ENCODE peak calls at places on chromosomes 16 and 17, in four cellular contexts. N is PC-9, U is PC-3, P is suprapubic skin. X is an unnamed sample.

GRCh38 chr17:80030730-80031410 is 4.8 kb downstream of the TBC1D16 start:
- DNase-seq in N (peak; percentile 68), U (peak; percentile 90), P (no peak), X (no peak)

GRCh38 chr17:2357931-2358434 is 20.7 kb downstream of the SGSM2 start:
- DNase-seq in N (no peak), U (no peak), P (no peak), X (no peak)

GRCh38 chr16:89009343-89010209 is 32.6 kb upstream of the CBFA2T3 start:
- DNase-seq in N (no peak), U (peak; percentile 20), P (peak; percentile 59), X (no peak)

GRCh38 chr16:71883849-71884638 is at the start of gene ZNF821:
- DNase-seq in N (no peak), U (peak; percentile 70), P (no peak), X (peak; percentile 94)

GRCh38 chr16:74592847-74593246 is 14.1 kb downstream of the GLG1 start:
- DNase-seq in N (no peak), U (no peak), P (no peak), X (no peak)

GRCh38 chr16:3999479-3999868 is 116.8 kb downstream of the ADCY9 start:
- DNase-seq in N (no peak), U (no peak), P (no peak), X (no peak)

GRCh38 chr17:47607481-47607880 is 42.2 kb upstream of the KPNB1 start:
- DNase-seq in N (no peak), U (no peak), P (no peak), X (no peak)

GRCh38 chr17:38959508-38959907 is 7.7 kb downstream of the FBXO47 start:
- DNase-seq in N (no peak), U (no peak), P (no peak), X (no peak)

GRCh38 chr17:79835470-79835899 is 3.8 kb downstream of the CBX4 start:
- DNase-seq in N (no peak), U (no peak), P (no peak), X (no peak)

GRCh38 chr17:81125573-81126081 is 39.7 kb upstream of the PVALEF start:
- DNase-seq in N (no peak), U (peak; percentile 36), P (no peak), X (no peak)

GRCh38 chr16:10579965-10580918 is at the start of gene EMP2:
- DNase-seq in N (peak; percentile 56), U (peak; percentile 76), P (peak; percentile 81), X (peak; percentile 97)

GRCh38 chr16:4614571-4615388 is at the start of gene UBALD1:
- DNase-seq in N (peak; percentile 83), U (peak; percentile 88), P (peak; percentile 94), X (peak; percentile 96)

GRCh38 chr16:75305364-75306101 is 54.1 kb upstream of the BCAR1 start:
- DNase-seq in N (peak; percentile 100), U (peak; percentile 98), P (peak; percentile 89), X (peak; percentile 92)

GRCh38 chr16:81709369-81709900 is 69.7 kb upstream of the PLCG2 start:
- DNase-seq in N (no peak), U (no peak), P (no peak), X (no peak)

GRCh38 chr17:8872036-8872704 is 4.7 kb upstream of the PIK3R6 start:
- DNase-seq in N (no peak), U (no peak), P (no peak), X (no peak)

GRCh38 chr17:78789663-78790181 is 7.6 kb upstream of the CYTH1 start:
- DNase-seq in N (no peak), U (no peak), P (peak; percentile 90), X (peak; percentile 96)

GRCh38 chr16:83118365-83118764 is 491.6 kb downstream of the CDH13 start:
- DNase-seq in N (no peak), U (no peak), P (no peak), X (no peak)

GRCh38 chr17:82449883-82450356 is 632 bp downstream of the CYBC1 start:
- DNase-seq in N (no peak), U (no peak), P (no peak), X (no peak)

GRCh38 chr16:7436306-7436705 is 103.7 kb downstream of the RBFOX1 start:
- DNase-seq in N (no peak), U (no peak), P (no peak), X (peak; percentile 32)

GRCh38 chr17:37180371-37180770 is 195.4 kb upstream of the C17orf78 start:
- DNase-seq in N (no peak), U (no peak), P (no peak), X (no peak)

GRCh38 chr17:40760105-40761016 is 5.2 kb upstream of the KRT25 start:
- DNase-seq in N (no peak), U (no peak), P (no peak), X (no peak)

GRCh38 chr16:86637744-86638143 is 59.4 kb downstream of the FOXL1 start:
- DNase-seq in N (no peak), U (no peak), P (no peak), X (no peak)

GRCh38 chr17:15947976-15948752 is 3.2 kb downstream of the ADORA2B start:
- DNase-seq in N (peak; percentile 72), U (peak; percentile 60), P (no peak), X (no peak)

GRCh38 chr16:53528797-53529196 is 25.8 kb upstream of the AKTIP start:
- DNase-seq in N (no peak), U (no peak), P (no peak), X (no peak)

GRCh38 chr16:75486666-75487313 is 8.5 kb downstream of the CHST6 start:
- DNase-seq in N (no peak), U (no peak), P (no peak), X (no peak)

GRCh38 chr17:75809631-75810111 is 25.1 kb downstream of the UNK start:
- DNase-seq in N (no peak), U (no peak), P (no peak), X (no peak)

GRCh38 chr17:65739026-65739425 is 177.6 kb upstream of the AXIN2 start:
- DNase-seq in N (no peak), U (no peak), P (no peak), X (no peak)

GRCh38 chr17:65743313-65743665 is 181.8 kb upstream of the AXIN2 start:
- DNase-seq in N (no peak), U (peak; percentile 40), P (no peak), X (no peak)

GRCh38 chr17:65741690-65742089 is 180.2 kb upstream of the AXIN2 start:
- DNase-seq in N (no peak), U (no peak), P (no peak), X (no peak)

GRCh38 chr17:65745241-65745640 is 183.8 kb upstream of the AXIN2 start:
- DNase-seq in N (no peak), U (no peak), P (no peak), X (no peak)

DNA sequence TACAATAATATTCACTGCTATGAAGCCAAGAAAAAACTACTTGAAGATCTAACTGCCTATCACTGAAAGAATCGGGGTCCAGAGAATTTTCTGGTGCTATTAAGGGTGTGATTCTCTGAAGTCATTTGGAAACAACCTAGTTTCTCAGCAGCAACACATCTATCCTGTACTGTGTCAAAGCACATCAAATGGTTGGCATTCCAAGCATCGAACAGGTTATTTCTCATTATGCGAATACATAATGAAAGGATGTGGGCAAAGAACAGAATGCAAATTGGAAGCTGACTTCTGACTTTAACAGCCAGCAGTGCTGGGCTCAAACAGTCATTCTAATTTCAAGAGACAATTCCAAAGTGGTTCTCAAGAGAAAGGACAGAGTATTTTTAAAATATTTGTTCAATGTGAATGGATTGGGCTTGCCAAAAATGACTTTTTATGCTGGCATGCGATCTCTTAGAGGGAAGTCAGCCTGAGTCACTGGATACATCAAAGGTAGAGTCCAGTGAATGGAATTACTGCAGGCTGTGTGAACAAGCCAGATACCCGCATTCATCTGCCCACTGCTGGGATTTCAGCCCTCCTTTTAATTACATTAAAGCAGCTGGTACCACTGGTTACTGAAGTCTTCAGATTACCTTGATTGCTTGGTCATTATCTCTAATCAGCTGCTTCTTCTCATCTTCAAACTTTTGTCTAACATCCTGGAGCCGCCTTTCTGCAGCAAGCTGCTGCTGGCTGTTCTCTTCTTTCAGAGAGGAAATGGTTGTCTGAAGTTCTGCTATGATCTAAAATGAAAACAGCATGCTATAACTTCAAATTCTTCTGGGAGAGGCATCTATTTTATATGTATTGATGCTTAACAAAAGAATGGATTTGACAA is 181.2 kb upstream of the AXIN2 start:
- DNase-seq in N (peak; percentile 49), U (peak; percentile 95), P (no peak), X (no peak)
- H3K4me3 ChIP-seq in N (no peak overlapping the region), U (peak overlapping the region; percentile 22), P (no peak overlapping the region), X (no peak overlapping the region)

DNA sequence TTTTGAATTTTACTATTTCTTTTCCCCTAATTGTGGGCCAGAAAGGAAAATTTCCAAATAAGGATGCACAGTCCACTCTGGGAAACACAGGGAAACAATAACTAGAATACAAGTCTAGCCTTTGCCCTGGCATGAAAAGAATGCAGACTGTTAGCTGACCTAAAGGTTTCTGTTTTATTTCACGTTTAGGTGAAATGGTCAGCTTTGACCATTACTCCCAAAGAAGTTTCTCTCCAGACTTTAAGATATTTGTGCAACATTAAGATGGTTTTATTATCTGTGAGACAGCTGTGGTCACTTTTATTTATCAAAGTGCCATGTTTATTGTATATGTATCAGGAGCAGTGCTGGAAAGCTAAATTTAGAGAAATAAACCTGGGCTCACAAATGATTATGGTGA is 163.9 kb downstream of the SPECC1 start:
- DNase-seq in N (no peak), U (no peak), P (no peak), X (no peak)
- H3K4me3 ChIP-seq in N (no peak overlapping the region), U (no peak overlapping the region), P (no peak overlapping the region), X (no peak overlapping the region)

GRCh38 chr17:63476494-63476856 is 386 bp upstream of the ACE start:
- DNase-seq in N (no peak), U (peak; percentile 24), P (no peak), X (no peak)

GRCh38 chr17:63474914-63475460 is 1.9 kb upstream of the ACE start:
- DNase-seq in N (no peak), U (no peak), P (no peak), X (no peak)

GRCh38 chr17:63475491-63476412 is 1.1 kb upstream of the ACE start:
- DNase-seq in N (no peak), U (no peak), P (no peak), X (no peak)

GRCh38 chr17:63477471-63478440 is 895 bp downstream of the ACE start:
- DNase-seq in N (no peak), U (peak; percentile 7), P (no peak), X (no peak)

GRCh38 chr17:63476857-63477470 is at the start of gene ACE:
- DNase-seq in N (no peak), U (peak; percentile 54), P (no peak), X (no peak)
- H3K4me3 ChIP-seq in N (peak within 1 kb of the TSS; percentile 56), U (peak within 1 kb of the TSS; percentile 78), P (peak within 1 kb of the TSS; percentile 64), X (peak within 1 kb of the TSS; percentile 36)

GRCh38 chr16:8697965-8698364 is 23.5 kb downstream of the ABAT start:
- DNase-seq in N (no peak), U (no peak), P (no peak), X (no peak)

GRCh38 chr16:8691728-8692127 is 17.3 kb downstream of the ABAT start:
- DNase-seq in N (no peak), U (no peak), P (no peak), X (no peak)

GRCh38 chr16:8696880-8697279 is 22.5 kb downstream of the ABAT start:
- DNase-seq in N (no peak), U (no peak), P (no peak), X (no peak)

GRCh38 chr16:8689686-8690085 is 15.3 kb downstream of the ABAT start:
- DNase-seq in N (no peak), U (no peak), P (no peak), X (no peak)

DNA sequence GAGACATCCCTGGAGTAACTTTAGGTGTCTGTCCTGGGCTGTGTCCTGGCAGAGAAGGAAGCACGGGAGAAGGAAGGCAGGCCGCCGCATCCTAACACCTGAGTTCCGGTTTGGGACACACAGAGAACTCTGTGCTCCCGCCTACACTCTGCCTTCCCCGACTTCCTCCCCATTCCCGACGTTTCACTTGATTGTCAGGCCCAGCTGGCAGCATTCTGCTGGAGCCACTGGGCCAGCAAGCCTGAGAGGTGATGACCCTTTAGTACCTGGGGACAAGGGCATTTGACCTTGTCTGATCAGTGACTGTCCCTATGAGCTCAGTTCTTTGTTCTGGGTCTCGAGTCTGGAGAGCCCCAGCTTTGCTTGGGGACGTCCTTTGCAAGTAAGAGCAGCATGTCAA is 20.4 kb downstream of the ABAT start:
- DNase-seq in N (no peak), U (no peak), P (no peak), X (no peak)
- H3K4me3 ChIP-seq in N (no peak overlapping the region), U (no peak overlapping the region), P (no peak overlapping the region), X (no peak overlapping the region)

X was measured in lower leg skin.